ENCODE peak calls at places on chromosomes 4 and X, in seven cellular contexts. One of them, this sample, is unnamed.

GRCh38 chr4:147984065-147984777 is 252.3 kb downstream of the ARHGAP10 start:
- DNase-seq in effector memory CD4-positive, alpha-beta T cell: no peak
- DNase-seq in right lobe of liver: no peak
- DNase-seq in naive thymus-derived CD8-positive, alpha-beta T cell: peak
- DNase-seq in Ammon's horn: peak
- DNase-seq in MG63: no peak
- DNase-seq in activated T-cell treated with anti-CD3 and anti-CD28 coated beads, Interleukin-2, amount 50 U/mL, for 72 hours: peak
- DNase-seq in this sample: peak

GRCh38 chr4:175705407-175705806 is 106.7 kb downstream of the GPM6A start:
- DNase-seq in right lobe of liver: no peak
- DNase-seq in activated T-cell treated with anti-CD3 and anti-CD28 coated beads, Interleukin-2, amount 50 U/mL, for 72 hours: no peak
- DNase-seq in MG63: peak
- DNase-seq in effector memory CD4-positive, alpha-beta T cell: no peak
- DNase-seq in Ammon's horn: peak
- DNase-seq in naive thymus-derived CD8-positive, alpha-beta T cell: no peak
- DNase-seq in this sample: no peak

GRCh38 chr4:119479835-119480234 is 148.8 kb downstream of the PDE5A start:
- DNase-seq in right lobe of liver: no peak
- DNase-seq in Ammon's horn: no peak
- DNase-seq in activated T-cell treated with anti-CD3 and anti-CD28 coated beads, Interleukin-2, amount 50 U/mL, for 72 hours: no peak
- DNase-seq in MG63: no peak
- DNase-seq in effector memory CD4-positive, alpha-beta T cell: no peak
- DNase-seq in naive thymus-derived CD8-positive, alpha-beta T cell: no peak
- DNase-seq in this sample: no peak

GRCh38 chr4:64617813-64618212 is 208.6 kb upstream of the TECRL start:
- DNase-seq in naive thymus-derived CD8-positive, alpha-beta T cell: no peak
- DNase-seq in activated T-cell treated with anti-CD3 and anti-CD28 coated beads, Interleukin-2, amount 50 U/mL, for 72 hours: no peak
- DNase-seq in right lobe of liver: no peak
- DNase-seq in MG63: no peak
- DNase-seq in effector memory CD4-positive, alpha-beta T cell: no peak
- DNase-seq in Ammon's horn: peak
- DNase-seq in this sample: no peak

GRCh38 chr4:175560628-175561027 is 251.4 kb downstream of the GPM6A start:
- DNase-seq in Ammon's horn: peak
- DNase-seq in activated T-cell treated with anti-CD3 and anti-CD28 coated beads, Interleukin-2, amount 50 U/mL, for 72 hours: no peak
- DNase-seq in naive thymus-derived CD8-positive, alpha-beta T cell: no peak
- DNase-seq in right lobe of liver: no peak
- DNase-seq in effector memory CD4-positive, alpha-beta T cell: no peak
- DNase-seq in MG63: no peak
- DNase-seq in this sample: peak

GRCh38 chr4:4780634-4781287 is 78.7 kb upstream of the MSX1 start:
- DNase-seq in effector memory CD4-positive, alpha-beta T cell: no peak
- DNase-seq in right lobe of liver: no peak
- DNase-seq in naive thymus-derived CD8-positive, alpha-beta T cell: no peak
- DNase-seq in Ammon's horn: no peak
- DNase-seq in activated T-cell treated with anti-CD3 and anti-CD28 coated beads, Interleukin-2, amount 50 U/mL, for 72 hours: no peak
- DNase-seq in MG63: peak
- DNase-seq in this sample: no peak

GRCh38 chrX:39734174-39734776 is 363.5 kb downstream of the BCOR start:
- DNase-seq in activated T-cell treated with anti-CD3 and anti-CD28 coated beads, Interleukin-2, amount 50 U/mL, for 72 hours: no peak
- DNase-seq in Ammon's horn: no peak
- DNase-seq in right lobe of liver: no peak
- DNase-seq in effector memory CD4-positive, alpha-beta T cell: no peak
- DNase-seq in MG63: no peak
- DNase-seq in naive thymus-derived CD8-positive, alpha-beta T cell: no peak
- DNase-seq in this sample: no peak

GRCh38 chr4:133624744-133625143 is 475.6 kb downstream of the PCDH10 start:
- DNase-seq in activated T-cell treated with anti-CD3 and anti-CD28 coated beads, Interleukin-2, amount 50 U/mL, for 72 hours: no peak
- DNase-seq in effector memory CD4-positive, alpha-beta T cell: no peak
- DNase-seq in MG63: no peak
- DNase-seq in right lobe of liver: no peak
- DNase-seq in Ammon's horn: no peak
- DNase-seq in naive thymus-derived CD8-positive, alpha-beta T cell: no peak
- DNase-seq in this sample: no peak

GRCh38 chr4:80500593-80500992 is 165.1 kb downstream of the CFAP299 start:
- DNase-seq in right lobe of liver: no peak
- DNase-seq in effector memory CD4-positive, alpha-beta T cell: no peak
- DNase-seq in MG63: no peak
- DNase-seq in naive thymus-derived CD8-positive, alpha-beta T cell: peak
- DNase-seq in Ammon's horn: no peak
- DNase-seq in activated T-cell treated with anti-CD3 and anti-CD28 coated beads, Interleukin-2, amount 50 U/mL, for 72 hours: no peak
- DNase-seq in this sample: no peak

GRCh38 chr4:128635939-128636551 is 173.5 kb upstream of the JADE1 start:
- DNase-seq in MG63: no peak
- DNase-seq in activated T-cell treated with anti-CD3 and anti-CD28 coated beads, Interleukin-2, amount 50 U/mL, for 72 hours: no peak
- DNase-seq in right lobe of liver: no peak
- DNase-seq in Ammon's horn: no peak
- DNase-seq in naive thymus-derived CD8-positive, alpha-beta T cell: no peak
- DNase-seq in effector memory CD4-positive, alpha-beta T cell: no peak
- DNase-seq in this sample: no peak

GRCh38 chrX:103254171-103254824 is 657 bp downstream of the TCEAL8 start:
- DNase-seq in MG63: peak
- DNase-seq in effector memory CD4-positive, alpha-beta T cell: peak
- DNase-seq in right lobe of liver: peak
- DNase-seq in activated T-cell treated with anti-CD3 and anti-CD28 coated beads, Interleukin-2, amount 50 U/mL, for 72 hours: peak
- DNase-seq in naive thymus-derived CD8-positive, alpha-beta T cell: peak
- DNase-seq in Ammon's horn: peak
- DNase-seq in this sample: peak

GRCh38 chrX:110145305-110145704 is 142.4 kb downstream of the TMEM164 start:
- DNase-seq in effector memory CD4-positive, alpha-beta T cell: no peak
- DNase-seq in right lobe of liver: no peak
- DNase-seq in activated T-cell treated with anti-CD3 and anti-CD28 coated beads, Interleukin-2, amount 50 U/mL, for 72 hours: no peak
- DNase-seq in MG63: no peak
- DNase-seq in naive thymus-derived CD8-positive, alpha-beta T cell: no peak
- DNase-seq in Ammon's horn: no peak
- DNase-seq in this sample: no peak

GRCh38 chr4:184747034-184747830 is 13.3 kb upstream of the CENPU start:
- DNase-seq in effector memory CD4-positive, alpha-beta T cell: no peak
- DNase-seq in activated T-cell treated with anti-CD3 and anti-CD28 coated beads, Interleukin-2, amount 50 U/mL, for 72 hours: no peak
- DNase-seq in right lobe of liver: peak
- DNase-seq in naive thymus-derived CD8-positive, alpha-beta T cell: no peak
- DNase-seq in MG63: no peak
- DNase-seq in Ammon's horn: no peak
- DNase-seq in this sample: no peak

GRCh38 chr4:7683126-7683703 is 248.5 kb upstream of the PSAPL1 start:
- DNase-seq in naive thymus-derived CD8-positive, alpha-beta T cell: no peak
- DNase-seq in effector memory CD4-positive, alpha-beta T cell: no peak
- DNase-seq in MG63: no peak
- DNase-seq in Ammon's horn: no peak
- DNase-seq in activated T-cell treated with anti-CD3 and anti-CD28 coated beads, Interleukin-2, amount 50 U/mL, for 72 hours: no peak
- DNase-seq in right lobe of liver: no peak
- DNase-seq in this sample: no peak

GRCh38 chr4:57265831-57266582 is 155.8 kb upstream of the IGFBP7 start:
- DNase-seq in effector memory CD4-positive, alpha-beta T cell: no peak
- DNase-seq in naive thymus-derived CD8-positive, alpha-beta T cell: no peak
- DNase-seq in Ammon's horn: peak
- DNase-seq in activated T-cell treated with anti-CD3 and anti-CD28 coated beads, Interleukin-2, amount 50 U/mL, for 72 hours: no peak
- DNase-seq in MG63: no peak
- DNase-seq in right lobe of liver: no peak
- DNase-seq in this sample: no peak

GRCh38 chr4:112185334-112185733 is 40.1 kb downstream of the FAM241A start:
- DNase-seq in naive thymus-derived CD8-positive, alpha-beta T cell: no peak
- DNase-seq in activated T-cell treated with anti-CD3 and anti-CD28 coated beads, Interleukin-2, amount 50 U/mL, for 72 hours: no peak
- DNase-seq in MG63: no peak
- DNase-seq in effector memory CD4-positive, alpha-beta T cell: no peak
- DNase-seq in Ammon's horn: no peak
- DNase-seq in right lobe of liver: no peak
- DNase-seq in this sample: no peak

GRCh38 chr4:9953089-9953488 is 68.2 kb downstream of the SLC2A9 start:
- DNase-seq in MG63: no peak
- DNase-seq in effector memory CD4-positive, alpha-beta T cell: no peak
- DNase-seq in right lobe of liver: no peak
- DNase-seq in naive thymus-derived CD8-positive, alpha-beta T cell: no peak
- DNase-seq in activated T-cell treated with anti-CD3 and anti-CD28 coated beads, Interleukin-2, amount 50 U/mL, for 72 hours: no peak
- DNase-seq in Ammon's horn: no peak
- DNase-seq in this sample: no peak

GRCh38 chrX:50049228-50049627 is 126.8 kb downstream of the CLCN5 start:
- DNase-seq in activated T-cell treated with anti-CD3 and anti-CD28 coated beads, Interleukin-2, amount 50 U/mL, for 72 hours: no peak
- DNase-seq in MG63: no peak
- DNase-seq in effector memory CD4-positive, alpha-beta T cell: no peak
- DNase-seq in Ammon's horn: no peak
- DNase-seq in right lobe of liver: no peak
- DNase-seq in naive thymus-derived CD8-positive, alpha-beta T cell: no peak
- DNase-seq in this sample: no peak

GRCh38 chrX:140034916-140035315 is 69.6 kb upstream of the CXorf66 start:
- DNase-seq in MG63: no peak
- DNase-seq in right lobe of liver: no peak
- DNase-seq in naive thymus-derived CD8-positive, alpha-beta T cell: no peak
- DNase-seq in Ammon's horn: no peak
- DNase-seq in effector memory CD4-positive, alpha-beta T cell: no peak
- DNase-seq in activated T-cell treated with anti-CD3 and anti-CD28 coated beads, Interleukin-2, amount 50 U/mL, for 72 hours: no peak
- DNase-seq in this sample: peak

GRCh38 chrX:15524417-15524816 is 23.8 kb downstream of the BMX start:
- DNase-seq in right lobe of liver: no peak
- DNase-seq in effector memory CD4-positive, alpha-beta T cell: no peak
- DNase-seq in naive thymus-derived CD8-positive, alpha-beta T cell: no peak
- DNase-seq in activated T-cell treated with anti-CD3 and anti-CD28 coated beads, Interleukin-2, amount 50 U/mL, for 72 hours: no peak
- DNase-seq in MG63: no peak
- DNase-seq in Ammon's horn: no peak
- DNase-seq in this sample: no peak

GRCh38 chr4:80461412-80461811 is 125.9 kb downstream of the CFAP299 start:
- DNase-seq in Ammon's horn: no peak
- DNase-seq in MG63: no peak
- DNase-seq in activated T-cell treated with anti-CD3 and anti-CD28 coated beads, Interleukin-2, amount 50 U/mL, for 72 hours: no peak
- DNase-seq in right lobe of liver: no peak
- DNase-seq in effector memory CD4-positive, alpha-beta T cell: no peak
- DNase-seq in naive thymus-derived CD8-positive, alpha-beta T cell: no peak
- DNase-seq in this sample: no peak